ENCODE peak calls at places on chromosome 9, in nine cellular contexts. One of them, this sample, is unnamed.

GRCh38 chr9:120436937-120437592 is 142.9 kb downstream of the CDK5RAP2 start:
- DNase-seq in cerebellar cortex: no peak
- DNase-seq in GM20000: no peak
- DNase-seq in NCI-H1092: no peak
- DNase-seq in amniotic stem cell: no peak
- DNase-seq in dorsolateral prefrontal cortex: no peak
- DNase-seq in BE2C: no peak
- DNase-seq in pons: peak
- DNase-seq in mesenchymal stem cell: no peak
- DNase-seq in this sample: no peak

GRCh38 chr9:550267-550790 is 291.2 kb upstream of the DMRT1 start:
- DNase-seq in pons: no peak
- DNase-seq in mesenchymal stem cell: no peak
- DNase-seq in GM20000: no peak
- DNase-seq in cerebellar cortex: no peak
- DNase-seq in amniotic stem cell: no peak
- DNase-seq in dorsolateral prefrontal cortex: no peak
- DNase-seq in NCI-H1092: no peak
- DNase-seq in BE2C: no peak
- DNase-seq in this sample: no peak

GRCh38 chr9:120701248-120701647 is 13.0 kb downstream of the MEGF9 start:
- DNase-seq in dorsolateral prefrontal cortex: no peak
- DNase-seq in BE2C: no peak
- DNase-seq in GM20000: no peak
- DNase-seq in NCI-H1092: no peak
- DNase-seq in cerebellar cortex: no peak
- DNase-seq in amniotic stem cell: no peak
- DNase-seq in pons: no peak
- DNase-seq in mesenchymal stem cell: no peak
- DNase-seq in this sample: no peak

GRCh38 chr9:78023003-78023741 is 8.4 kb downstream of the GNAQ start:
- DNase-seq in cerebellar cortex: no peak
- DNase-seq in BE2C: no peak
- DNase-seq in GM20000: no peak
- DNase-seq in pons: peak
- DNase-seq in NCI-H1092: no peak
- DNase-seq in dorsolateral prefrontal cortex: no peak
- DNase-seq in amniotic stem cell: no peak
- DNase-seq in mesenchymal stem cell: peak
- DNase-seq in this sample: no peak

GRCh38 chr9:7223981-7224380 is 466.2 kb downstream of the KDM4C start:
- DNase-seq in dorsolateral prefrontal cortex: no peak
- DNase-seq in mesenchymal stem cell: no peak
- DNase-seq in GM20000: no peak
- DNase-seq in BE2C: no peak
- DNase-seq in pons: no peak
- DNase-seq in amniotic stem cell: no peak
- DNase-seq in cerebellar cortex: no peak
- DNase-seq in NCI-H1092: no peak
- DNase-seq in this sample: no peak

GRCh38 chr9:20442461-20443319 is 179.6 kb downstream of the MLLT3 start:
- DNase-seq in amniotic stem cell: no peak
- DNase-seq in GM20000: no peak
- DNase-seq in cerebellar cortex: peak
- DNase-seq in BE2C: no peak
- DNase-seq in dorsolateral prefrontal cortex: peak
- DNase-seq in mesenchymal stem cell: no peak
- DNase-seq in pons: peak
- DNase-seq in NCI-H1092: no peak
- DNase-seq in this sample: no peak

GRCh38 chr9:15178621-15179020 is 128.4 kb downstream of the TTC39B start:
- DNase-seq in cerebellar cortex: peak
- DNase-seq in GM20000: no peak
- DNase-seq in BE2C: no peak
- DNase-seq in mesenchymal stem cell: no peak
- DNase-seq in pons: peak
- DNase-seq in amniotic stem cell: no peak
- DNase-seq in NCI-H1092: no peak
- DNase-seq in dorsolateral prefrontal cortex: peak
- DNase-seq in this sample: no peak

GRCh38 chr9:5557606-5558587 is 47.6 kb downstream of the PDCD1LG2 start:
- DNase-seq in pons: peak
- DNase-seq in NCI-H1092: no peak
- DNase-seq in cerebellar cortex: no peak
- DNase-seq in BE2C: no peak
- DNase-seq in GM20000: peak
- DNase-seq in amniotic stem cell: no peak
- DNase-seq in dorsolateral prefrontal cortex: no peak
- DNase-seq in mesenchymal stem cell: no peak
- DNase-seq in this sample: peak

GRCh38 chr9:112820886-112821285 is 69.8 kb downstream of the SLC46A2 start:
- DNase-seq in cerebellar cortex: no peak
- DNase-seq in GM20000: no peak
- DNase-seq in dorsolateral prefrontal cortex: no peak
- DNase-seq in mesenchymal stem cell: no peak
- DNase-seq in BE2C: no peak
- DNase-seq in amniotic stem cell: no peak
- DNase-seq in NCI-H1092: no peak
- DNase-seq in pons: no peak
- DNase-seq in this sample: no peak

GRCh38 chr9:93958121-93958874 is 3.1 kb upstream of the BARX1 start:
- DNase-seq in amniotic stem cell: no peak
- DNase-seq in GM20000: peak
- DNase-seq in mesenchymal stem cell: no peak
- DNase-seq in cerebellar cortex: no peak
- DNase-seq in pons: no peak
- DNase-seq in dorsolateral prefrontal cortex: no peak
- DNase-seq in BE2C: no peak
- DNase-seq in NCI-H1092: no peak
- DNase-seq in this sample: no peak

GRCh38 chr9:117344892-117345660 is 69.8 kb downstream of the ASTN2 start:
- DNase-seq in NCI-H1092: no peak
- DNase-seq in pons: no peak
- DNase-seq in cerebellar cortex: no peak
- DNase-seq in amniotic stem cell: no peak
- DNase-seq in dorsolateral prefrontal cortex: no peak
- DNase-seq in BE2C: no peak
- DNase-seq in mesenchymal stem cell: peak
- DNase-seq in GM20000: no peak
- DNase-seq in this sample: no peak

GRCh38 chr9:137273616-137274320 is 3.8 kb upstream of the TOR4A start:
- DNase-seq in cerebellar cortex: no peak
- DNase-seq in mesenchymal stem cell: no peak
- DNase-seq in GM20000: no peak
- DNase-seq in BE2C: no peak
- DNase-seq in pons: no peak
- DNase-seq in amniotic stem cell: no peak
- DNase-seq in dorsolateral prefrontal cortex: no peak
- DNase-seq in NCI-H1092: no peak
- DNase-seq in this sample: no peak

GRCh38 chr9:121133104-121133816 is 58.5 kb downstream of the CNTRL start:
- DNase-seq in mesenchymal stem cell: no peak
- DNase-seq in cerebellar cortex: no peak
- DNase-seq in dorsolateral prefrontal cortex: no peak
- DNase-seq in pons: no peak
- DNase-seq in NCI-H1092: no peak
- DNase-seq in amniotic stem cell: no peak
- DNase-seq in GM20000: no peak
- DNase-seq in BE2C: no peak
- DNase-seq in this sample: no peak

GRCh38 chr9:95503369-95503768 is 13.4 kb downstream of the PTCH1 start:
- DNase-seq in NCI-H1092: no peak
- DNase-seq in cerebellar cortex: no peak
- DNase-seq in amniotic stem cell: no peak
- DNase-seq in dorsolateral prefrontal cortex: no peak
- DNase-seq in pons: no peak
- DNase-seq in mesenchymal stem cell: no peak
- DNase-seq in BE2C: no peak
- DNase-seq in GM20000: no peak
- DNase-seq in this sample: no peak

GRCh38 chr9:74771262-74771585 is 116.5 kb downstream of the TRPM6 start:
- DNase-seq in BE2C: no peak
- DNase-seq in cerebellar cortex: no peak
- DNase-seq in NCI-H1092: no peak
- DNase-seq in dorsolateral prefrontal cortex: no peak
- DNase-seq in pons: no peak
- DNase-seq in mesenchymal stem cell: no peak
- DNase-seq in amniotic stem cell: no peak
- DNase-seq in GM20000: no peak
- DNase-seq in this sample: no peak

GRCh38 chr9:136605966-136606365 is 56.8 kb upstream of the EGFL7 start:
- DNase-seq in dorsolateral prefrontal cortex: no peak
- DNase-seq in amniotic stem cell: no peak
- DNase-seq in mesenchymal stem cell: no peak
- DNase-seq in cerebellar cortex: no peak
- DNase-seq in pons: no peak
- DNase-seq in NCI-H1092: no peak
- DNase-seq in BE2C: no peak
- DNase-seq in GM20000: no peak
- DNase-seq in this sample: no peak

GRCh38 chr9:36148652-36149051 is 12.1 kb downstream of the GLIPR2 start:
- DNase-seq in dorsolateral prefrontal cortex: peak
- DNase-seq in pons: peak
- DNase-seq in GM20000: peak
- DNase-seq in NCI-H1092: no peak
- DNase-seq in mesenchymal stem cell: peak
- DNase-seq in cerebellar cortex: peak
- DNase-seq in BE2C: peak
- DNase-seq in amniotic stem cell: peak
- DNase-seq in this sample: peak

GRCh38 chr9:116937361-116937760 is 250.3 kb downstream of the TRIM32 start:
- DNase-seq in GM20000: no peak
- DNase-seq in amniotic stem cell: no peak
- DNase-seq in pons: no peak
- DNase-seq in BE2C: no peak
- DNase-seq in NCI-H1092: no peak
- DNase-seq in cerebellar cortex: no peak
- DNase-seq in dorsolateral prefrontal cortex: no peak
- DNase-seq in mesenchymal stem cell: no peak
- DNase-seq in this sample: no peak

GRCh38 chr9:87346061-87346665 is 151.5 kb upstream of the DAPK1 start:
- DNase-seq in mesenchymal stem cell: no peak
- DNase-seq in GM20000: no peak
- DNase-seq in NCI-H1092: no peak
- DNase-seq in BE2C: no peak
- DNase-seq in cerebellar cortex: peak
- DNase-seq in dorsolateral prefrontal cortex: peak
- DNase-seq in amniotic stem cell: no peak
- DNase-seq in pons: no peak
- DNase-seq in this sample: no peak

GRCh38 chr9:95939472-95939871 is 64.0 kb downstream of the ERCC6L2 start:
- DNase-seq in cerebellar cortex: no peak
- DNase-seq in BE2C: no peak
- DNase-seq in GM20000: no peak
- DNase-seq in dorsolateral prefrontal cortex: no peak
- DNase-seq in mesenchymal stem cell: no peak
- DNase-seq in pons: no peak
- DNase-seq in amniotic stem cell: no peak
- DNase-seq in NCI-H1092: no peak
- DNase-seq in this sample: no peak

GRCh38 chr9:135857371-135857786 is 50.0 kb downstream of the CAMSAP1 start:
- DNase-seq in amniotic stem cell: no peak
- DNase-seq in pons: no peak
- DNase-seq in GM20000: no peak
- DNase-seq in NCI-H1092: no peak
- DNase-seq in cerebellar cortex: no peak
- DNase-seq in mesenchymal stem cell: peak
- DNase-seq in dorsolateral prefrontal cortex: no peak
- DNase-seq in BE2C: no peak
- DNase-seq in this sample: no peak

GRCh38 chr9:72791436-72791835 is 161.4 kb downstream of the ALDH1A1 start:
- DNase-seq in cerebellar cortex: no peak
- DNase-seq in BE2C: no peak
- DNase-seq in mesenchymal stem cell: no peak
- DNase-seq in dorsolateral prefrontal cortex: no peak
- DNase-seq in GM20000: no peak
- DNase-seq in NCI-H1092: no peak
- DNase-seq in pons: no peak
- DNase-seq in amniotic stem cell: no peak
- DNase-seq in this sample: no peak

GRCh38 chr9:4126184-4126865 is 173.5 kb downstream of the GLIS3 start:
- DNase-seq in BE2C: no peak
- DNase-seq in GM20000: no peak
- DNase-seq in cerebellar cortex: no peak
- DNase-seq in dorsolateral prefrontal cortex: no peak
- DNase-seq in pons: no peak
- DNase-seq in amniotic stem cell: peak
- DNase-seq in mesenchymal stem cell: peak
- DNase-seq in NCI-H1092: no peak
- DNase-seq in this sample: no peak

GRCh38 chr9:99197987-99198386 is 23.8 kb downstream of the ALG2 start:
- DNase-seq in dorsolateral prefrontal cortex: no peak
- DNase-seq in NCI-H1092: no peak
- DNase-seq in GM20000: no peak
- DNase-seq in amniotic stem cell: no peak
- DNase-seq in cerebellar cortex: peak
- DNase-seq in BE2C: peak
- DNase-seq in mesenchymal stem cell: no peak
- DNase-seq in pons: no peak
- DNase-seq in this sample: no peak

GRCh38 chr9:37364751-37365360 is 57.6 kb upstream of the GRHPR start:
- DNase-seq in amniotic stem cell: no peak
- DNase-seq in NCI-H1092: no peak
- DNase-seq in mesenchymal stem cell: no peak
- DNase-seq in pons: no peak
- DNase-seq in GM20000: no peak
- DNase-seq in BE2C: no peak
- DNase-seq in dorsolateral prefrontal cortex: no peak
- DNase-seq in cerebellar cortex: no peak
- DNase-seq in this sample: no peak

GRCh38 chr9:133987455-133987800 is 4.7 kb downstream of the VAV2 start:
- DNase-seq in cerebellar cortex: no peak
- DNase-seq in pons: no peak
- DNase-seq in mesenchymal stem cell: no peak
- DNase-seq in NCI-H1092: no peak
- DNase-seq in amniotic stem cell: no peak
- DNase-seq in GM20000: no peak
- DNase-seq in BE2C: no peak
- DNase-seq in dorsolateral prefrontal cortex: no peak
- DNase-seq in this sample: no peak

GRCh38 chr9:83596899-83597504 is 25.9 kb upstream of the IDNK start:
- DNase-seq in mesenchymal stem cell: peak
- DNase-seq in BE2C: peak
- DNase-seq in dorsolateral prefrontal cortex: peak
- DNase-seq in pons: no peak
- DNase-seq in cerebellar cortex: peak
- DNase-seq in NCI-H1092: peak
- DNase-seq in GM20000: peak
- DNase-seq in amniotic stem cell: peak
- DNase-seq in this sample: peak

This sample was measured in hippocampal formation.